ENCODE peak calls at places on chromosomes 7 and 10, in seven cellular contexts. One of them, this sample, is unnamed.
A peak's percentile ranks its signal among the peaks of the same experiment; 100 is the strongest.

GRCh38 chr10:77608281-77608680 is 29.3 kb downstream of the KCNMA1 start:
- DNase-seq in PC-9: no peak
- DNase-seq in iPS DF 6.9: no peak
- DNase-seq in GM23338: no peak
- DNase-seq in right atrium auricular region: no peak
- DNase-seq in SJSA1: no peak
- DNase-seq in endodermal cell: no peak
- DNase-seq in this sample: no peak

GRCh38 chr10:43205681-43206390 is 61.0 kb downstream of the RASGEF1A start:
- DNase-seq in PC-9: no peak
- DNase-seq in iPS DF 6.9: no peak
- DNase-seq in GM23338: no peak
- DNase-seq in right atrium auricular region: no peak
- DNase-seq in SJSA1: peak; percentile 35
- DNase-seq in endodermal cell: peak; percentile 37
- DNase-seq in this sample: no peak

GRCh38 chr10:133366130-133366478 is 7.0 kb downstream of the ECHS1 start:
- DNase-seq in PC-9: no peak
- DNase-seq in iPS DF 6.9: no peak
- DNase-seq in GM23338: no peak
- DNase-seq in right atrium auricular region: no peak
- DNase-seq in SJSA1: no peak
- DNase-seq in endodermal cell: no peak
- DNase-seq in this sample: no peak

GRCh38 chr10:121753726-121754476 is 155.7 kb upstream of the FGFR2 start:
- DNase-seq in PC-9: peak; percentile 37
- DNase-seq in iPS DF 6.9: no peak
- DNase-seq in GM23338: peak; percentile 43
- DNase-seq in right atrium auricular region: no peak
- DNase-seq in SJSA1: no peak
- DNase-seq in endodermal cell: no peak
- DNase-seq in this sample: no peak

GRCh38 chr7:47635091-47636090 is 53.5 kb upstream of the TNS3 start:
- DNase-seq in PC-9: peak; percentile 80
- DNase-seq in iPS DF 6.9: no peak
- DNase-seq in GM23338: peak; percentile 50
- DNase-seq in right atrium auricular region: no peak
- DNase-seq in SJSA1: peak; percentile 66
- DNase-seq in endodermal cell: peak; percentile 86
- DNase-seq in this sample: no peak

GRCh38 chr10:3790858-3791257 is 5.8 kb upstream of the KLF6 start:
- DNase-seq in PC-9: no peak
- DNase-seq in iPS DF 6.9: no peak
- DNase-seq in GM23338: no peak
- DNase-seq in right atrium auricular region: no peak
- DNase-seq in SJSA1: no peak
- DNase-seq in endodermal cell: peak; percentile 35
- DNase-seq in this sample: no peak

GRCh38 chr10:3749597-3750351 is 35.2 kb downstream of the KLF6 start:
- DNase-seq in PC-9: no peak
- DNase-seq in iPS DF 6.9: no peak
- DNase-seq in GM23338: no peak
- DNase-seq in right atrium auricular region: no peak
- DNase-seq in SJSA1: no peak
- DNase-seq in endodermal cell: no peak
- DNase-seq in this sample: no peak

GRCh38 chr7:150322833-150323681 is at the start of the genes ACTR3C and LRRC61:
- DNase-seq in PC-9: peak; percentile 69
- DNase-seq in iPS DF 6.9: no peak
- DNase-seq in GM23338: peak; percentile 91
- DNase-seq in right atrium auricular region: no peak
- DNase-seq in SJSA1: no peak
- DNase-seq in endodermal cell: peak; percentile 83
- DNase-seq in this sample: peak; percentile 15

GRCh38 chr7:138097064-138097741 is 20.9 kb downstream of the AKR1D1 start:
- DNase-seq in PC-9: peak; percentile 39
- DNase-seq in iPS DF 6.9: no peak
- DNase-seq in GM23338: peak; percentile 53
- DNase-seq in right atrium auricular region: no peak
- DNase-seq in SJSA1: no peak
- DNase-seq in endodermal cell: peak; percentile 62
- DNase-seq in this sample: no peak

GRCh38 chr7:86600506-86601290 is 43.0 kb upstream of the GRM3 start:
- DNase-seq in PC-9: no peak
- DNase-seq in iPS DF 6.9: no peak
- DNase-seq in GM23338: peak; percentile 30
- DNase-seq in right atrium auricular region: no peak
- DNase-seq in SJSA1: no peak
- DNase-seq in endodermal cell: peak; percentile 72
- DNase-seq in this sample: no peak

GRCh38 chr10:84354623-84355022 is 26.2 kb downstream of the CCSER2 start:
- DNase-seq in PC-9: no peak
- DNase-seq in iPS DF 6.9: no peak
- DNase-seq in GM23338: no peak
- DNase-seq in right atrium auricular region: no peak
- DNase-seq in SJSA1: no peak
- DNase-seq in endodermal cell: no peak
- DNase-seq in this sample: no peak

GRCh38 chr10:33460461-33461294 is 126.2 kb upstream of the NRP1 start:
- DNase-seq in PC-9: no peak
- DNase-seq in iPS DF 6.9: no peak
- DNase-seq in GM23338: no peak
- DNase-seq in right atrium auricular region: peak; percentile 68
- DNase-seq in SJSA1: no peak
- DNase-seq in endodermal cell: no peak
- DNase-seq in this sample: no peak

GRCh38 chr10:111600772-111601171 is 523.9 kb downstream of the ADRA2A start:
- DNase-seq in PC-9: no peak
- DNase-seq in iPS DF 6.9: no peak
- DNase-seq in GM23338: peak; percentile 4
- DNase-seq in right atrium auricular region: no peak
- DNase-seq in SJSA1: no peak
- DNase-seq in endodermal cell: peak; percentile 63
- DNase-seq in this sample: no peak

GRCh38 chr10:29663718-29664117 is 28.9 kb upstream of the SVIL start:
- DNase-seq in PC-9: no peak
- DNase-seq in iPS DF 6.9: no peak
- DNase-seq in GM23338: no peak
- DNase-seq in right atrium auricular region: no peak
- DNase-seq in SJSA1: no peak
- DNase-seq in endodermal cell: no peak
- DNase-seq in this sample: no peak

DNA sequence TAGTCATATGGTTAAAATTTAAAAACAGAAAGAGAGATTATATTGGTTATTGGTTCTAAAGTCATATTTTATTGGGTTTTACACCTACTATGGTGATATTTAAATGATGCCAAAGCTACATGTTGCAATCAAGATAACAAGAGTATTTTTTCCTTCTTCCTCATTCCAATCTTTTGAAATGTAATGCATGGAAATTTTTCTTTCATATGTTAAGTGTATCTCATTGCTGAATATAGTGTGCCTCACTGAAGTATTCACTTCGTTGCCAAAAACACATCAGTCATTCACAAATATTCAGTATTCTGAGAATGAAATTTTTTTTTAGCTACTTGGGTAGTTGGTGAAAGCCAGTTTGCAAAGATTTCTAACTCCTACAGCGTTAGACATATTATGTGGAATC is 19.5 kb downstream of the HDAC9 start:
- DNase-seq in PC-9: peak; percentile 85
- DNase-seq in iPS DF 6.9: no peak
- DNase-seq in GM23338: no peak
- DNase-seq in right atrium auricular region: no peak
- DNase-seq in SJSA1: no peak
- DNase-seq in endodermal cell: no peak
- DNase-seq in this sample: no peak
- H3K27ac ChIP-seq in PC-9: no peak overlapping the region
- H3K27ac ChIP-seq in iPS DF 6.9: no peak overlapping the region
- H3K27ac ChIP-seq in GM23338: peak overlapping the region; percentile 41
- H3K27ac ChIP-seq in right atrium auricular region: no peak overlapping the region
- H3K27ac ChIP-seq in SJSA1: no peak overlapping the region
- H3K27ac ChIP-seq in endodermal cell: no peak overlapping the region
- H3K27ac ChIP-seq in this sample: no peak overlapping the region

GRCh38 chr10:5536486-5536885 is 11.7 kb downstream of the CALML3 start:
- DNase-seq in PC-9: no peak
- DNase-seq in iPS DF 6.9: no peak
- DNase-seq in GM23338: no peak
- DNase-seq in right atrium auricular region: no peak
- DNase-seq in SJSA1: no peak
- DNase-seq in endodermal cell: peak; percentile 32
- DNase-seq in this sample: no peak

GRCh38 chr10:5532618-5533097 is 7.9 kb downstream of the CALML3 start:
- DNase-seq in PC-9: no peak
- DNase-seq in iPS DF 6.9: no peak
- DNase-seq in GM23338: no peak
- DNase-seq in right atrium auricular region: no peak
- DNase-seq in SJSA1: no peak
- DNase-seq in endodermal cell: peak; percentile 28
- DNase-seq in this sample: no peak

GRCh38 chr10:5534051-5534821 is 9.5 kb downstream of the CALML3 start:
- DNase-seq in PC-9: no peak
- DNase-seq in iPS DF 6.9: no peak
- DNase-seq in GM23338: no peak
- DNase-seq in right atrium auricular region: no peak
- DNase-seq in SJSA1: no peak
- DNase-seq in endodermal cell: peak; percentile 27
- DNase-seq in this sample: no peak

GRCh38 chr10:5533098-5533731 is 8.5 kb downstream of the CALML3 start:
- DNase-seq in PC-9: no peak
- DNase-seq in iPS DF 6.9: no peak
- DNase-seq in GM23338: no peak
- DNase-seq in right atrium auricular region: no peak
- DNase-seq in SJSA1: no peak
- DNase-seq in endodermal cell: peak; percentile 45
- DNase-seq in this sample: no peak

GRCh38 chr10:5534880-5535856 is 10.4 kb downstream of the CALML3 start:
- DNase-seq in PC-9: peak; percentile 77
- DNase-seq in iPS DF 6.9: no peak
- DNase-seq in GM23338: no peak
- DNase-seq in right atrium auricular region: no peak
- DNase-seq in SJSA1: no peak
- DNase-seq in endodermal cell: peak; percentile 12
- DNase-seq in this sample: no peak
- H3K27ac ChIP-seq in PC-9: peak overlapping the region; percentile 64
- H3K27ac ChIP-seq in iPS DF 6.9: no peak overlapping the region
- H3K27ac ChIP-seq in GM23338: no peak overlapping the region
- H3K27ac ChIP-seq in right atrium auricular region: peak overlapping the region; percentile 55
- H3K27ac ChIP-seq in SJSA1: no peak overlapping the region
- H3K27ac ChIP-seq in endodermal cell: no peak overlapping the region
- H3K27ac ChIP-seq in this sample: no peak overlapping the region

GRCh38 chr10:63889756-63890155 is 368.6 kb downstream of the REEP3 start:
- DNase-seq in PC-9: no peak
- DNase-seq in iPS DF 6.9: no peak
- DNase-seq in GM23338: no peak
- DNase-seq in right atrium auricular region: no peak
- DNase-seq in SJSA1: no peak
- DNase-seq in endodermal cell: no peak
- DNase-seq in this sample: no peak

GRCh38 chr10:63885159-63885558 is 364.0 kb downstream of the REEP3 start:
- DNase-seq in PC-9: no peak
- DNase-seq in iPS DF 6.9: no peak
- DNase-seq in GM23338: no peak
- DNase-seq in right atrium auricular region: no peak
- DNase-seq in SJSA1: no peak
- DNase-seq in endodermal cell: no peak
- DNase-seq in this sample: no peak

GRCh38 chr10:63887026-63887589 is 365.9 kb downstream of the REEP3 start:
- DNase-seq in PC-9: no peak
- DNase-seq in iPS DF 6.9: peak; percentile 63
- DNase-seq in GM23338: peak; percentile 86
- DNase-seq in right atrium auricular region: no peak
- DNase-seq in SJSA1: no peak
- DNase-seq in endodermal cell: peak; percentile 91
- DNase-seq in this sample: no peak

GRCh38 chr10:63886281-63887025 is 365.3 kb downstream of the REEP3 start:
- DNase-seq in PC-9: no peak
- DNase-seq in iPS DF 6.9: no peak
- DNase-seq in GM23338: no peak
- DNase-seq in right atrium auricular region: no peak
- DNase-seq in SJSA1: no peak
- DNase-seq in endodermal cell: no peak
- DNase-seq in this sample: no peak

DNA sequence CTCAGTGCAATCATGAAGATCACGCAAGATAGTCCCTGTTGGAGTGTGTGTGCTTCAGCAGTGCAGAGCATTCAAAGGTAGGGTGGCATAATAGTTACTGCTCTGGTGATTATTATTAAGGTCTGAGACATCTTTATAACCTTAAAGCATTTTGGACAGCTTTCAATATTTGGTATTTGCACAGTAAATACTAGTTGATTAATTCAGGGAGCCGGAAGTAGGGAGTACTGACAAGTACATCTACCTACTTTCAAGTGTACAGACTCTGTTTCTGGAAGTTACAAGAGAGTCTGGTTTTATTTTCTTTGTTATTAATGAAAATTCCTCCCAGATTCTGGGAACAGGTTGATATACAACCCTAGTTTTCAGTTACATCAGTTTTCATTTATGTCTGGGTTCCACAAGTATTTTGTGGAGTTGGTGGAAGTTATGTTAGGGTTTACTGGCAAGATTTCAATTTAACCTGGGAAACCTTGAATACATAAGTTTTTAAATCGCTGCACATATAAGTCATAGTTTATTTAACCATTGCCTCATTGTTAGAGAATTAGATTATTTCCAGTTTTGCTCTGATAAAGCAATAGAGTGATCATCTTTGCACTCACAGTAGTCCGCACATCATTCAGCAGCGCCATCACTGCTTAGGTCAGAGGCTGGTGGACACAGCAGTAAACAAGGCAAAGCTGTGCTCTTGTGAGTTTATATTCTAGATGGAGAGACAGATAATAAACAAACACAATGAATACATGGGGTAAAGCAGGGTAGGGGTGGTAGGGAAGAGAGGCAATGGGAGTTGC is 366.6 kb downstream of the REEP3 start:
- DNase-seq in PC-9: no peak
- DNase-seq in iPS DF 6.9: no peak
- DNase-seq in GM23338: no peak
- DNase-seq in right atrium auricular region: no peak
- DNase-seq in SJSA1: no peak
- DNase-seq in endodermal cell: no peak
- DNase-seq in this sample: no peak
- H3K27ac ChIP-seq in PC-9: no peak overlapping the region
- H3K27ac ChIP-seq in iPS DF 6.9: no peak overlapping the region
- H3K27ac ChIP-seq in GM23338: no peak overlapping the region
- H3K27ac ChIP-seq in right atrium auricular region: no peak overlapping the region
- H3K27ac ChIP-seq in SJSA1: no peak overlapping the region
- H3K27ac ChIP-seq in endodermal cell: no peak overlapping the region
- H3K27ac ChIP-seq in this sample: no peak overlapping the region

GRCh38 chr10:63525021-63525420 is 3.8 kb downstream of the REEP3 start:
- DNase-seq in PC-9: no peak
- DNase-seq in iPS DF 6.9: no peak
- DNase-seq in GM23338: no peak
- DNase-seq in right atrium auricular region: no peak
- DNase-seq in SJSA1: no peak
- DNase-seq in endodermal cell: no peak
- DNase-seq in this sample: no peak
- H3K27ac ChIP-seq in PC-9: no peak overlapping the region
- H3K27ac ChIP-seq in iPS DF 6.9: no peak overlapping the region
- H3K27ac ChIP-seq in GM23338: no peak overlapping the region
- H3K27ac ChIP-seq in right atrium auricular region: no peak overlapping the region
- H3K27ac ChIP-seq in SJSA1: no peak overlapping the region
- H3K27ac ChIP-seq in endodermal cell: no peak overlapping the region
- H3K27ac ChIP-seq in this sample: no peak overlapping the region

GRCh38 chr10:98374176-98374969 is 40.6 kb downstream of the PYROXD2 start:
- DNase-seq in PC-9: peak; percentile 88
- DNase-seq in iPS DF 6.9: no peak
- DNase-seq in GM23338: no peak
- DNase-seq in right atrium auricular region: no peak
- DNase-seq in SJSA1: no peak
- DNase-seq in endodermal cell: peak; percentile 80
- DNase-seq in this sample: no peak
- H3K27ac ChIP-seq in PC-9: peak overlapping the region; percentile 87
- H3K27ac ChIP-seq in iPS DF 6.9: no peak overlapping the region
- H3K27ac ChIP-seq in GM23338: no peak overlapping the region
- H3K27ac ChIP-seq in right atrium auricular region: no peak overlapping the region
- H3K27ac ChIP-seq in SJSA1: no peak overlapping the region
- H3K27ac ChIP-seq in endodermal cell: no peak overlapping the region
- H3K27ac ChIP-seq in this sample: no peak overlapping the region